ENCODE peak calls at places on chromosome 2, in ten cellular contexts. One of them, this sample, is unnamed. For H3K27me3, the result is how much of the 10 kb centered on the place peaks cover.

GRCh38 chr2:136185991-136186771 is 68.2 kb upstream of the CXCR4 start:
- DNase-seq in neural progenitor cell: no peak
- DNase-seq in body of pancreas: no peak
- DNase-seq in astrocyte: peak
- DNase-seq in stomach: no peak
- DNase-seq in upper lobe of right lung: no peak
- DNase-seq in brain microvascular endothelial cell: no peak
- DNase-seq in SK-N-SH: no peak
- DNase-seq in CD4-positive, alpha-beta T cell: no peak
- DNase-seq in CD8-positive, alpha-beta T cell: no peak
- DNase-seq in this sample: no peak

GRCh38 chr2:72821983-72822382 is 3.9 kb downstream of the EXOC6B start:
- DNase-seq in neural progenitor cell: no peak
- DNase-seq in body of pancreas: no peak
- DNase-seq in astrocyte: no peak
- DNase-seq in stomach: no peak
- DNase-seq in upper lobe of right lung: no peak
- DNase-seq in brain microvascular endothelial cell: no peak
- DNase-seq in SK-N-SH: no peak
- DNase-seq in CD4-positive, alpha-beta T cell: no peak
- DNase-seq in CD8-positive, alpha-beta T cell: no peak
- DNase-seq in this sample: no peak

GRCh38 chr2:146068051-146068450 is 1548.1 kb upstream of the ZEB2 start:
- DNase-seq in neural progenitor cell: no peak
- DNase-seq in body of pancreas: no peak
- DNase-seq in astrocyte: peak
- DNase-seq in stomach: no peak
- DNase-seq in upper lobe of right lung: no peak
- DNase-seq in brain microvascular endothelial cell: no peak
- DNase-seq in SK-N-SH: no peak
- DNase-seq in CD4-positive, alpha-beta T cell: no peak
- DNase-seq in CD8-positive, alpha-beta T cell: no peak
- DNase-seq in this sample: no peak

GRCh38 chr2:96917008-96917575 is 47.2 kb upstream of the SEMA4C start:
- DNase-seq in neural progenitor cell: no peak
- DNase-seq in body of pancreas: no peak
- DNase-seq in astrocyte: no peak
- DNase-seq in stomach: peak
- DNase-seq in upper lobe of right lung: no peak
- DNase-seq in brain microvascular endothelial cell: no peak
- DNase-seq in SK-N-SH: no peak
- DNase-seq in CD4-positive, alpha-beta T cell: no peak
- DNase-seq in CD8-positive, alpha-beta T cell: no peak
- DNase-seq in this sample: no peak

GRCh38 chr2:160041091-160041490 is 21.3 kb downstream of the PLA2R1 start:
- DNase-seq in neural progenitor cell: no peak
- DNase-seq in body of pancreas: no peak
- DNase-seq in astrocyte: no peak
- DNase-seq in stomach: no peak
- DNase-seq in upper lobe of right lung: no peak
- DNase-seq in brain microvascular endothelial cell: no peak
- DNase-seq in SK-N-SH: no peak
- DNase-seq in CD4-positive, alpha-beta T cell: no peak
- DNase-seq in CD8-positive, alpha-beta T cell: no peak
- DNase-seq in this sample: no peak

GRCh38 chr2:165787334-165787733 is 6.7 kb downstream of the GALNT3 start:
- DNase-seq in neural progenitor cell: no peak
- DNase-seq in body of pancreas: no peak
- DNase-seq in astrocyte: peak
- DNase-seq in stomach: no peak
- DNase-seq in upper lobe of right lung: no peak
- DNase-seq in brain microvascular endothelial cell: peak
- DNase-seq in SK-N-SH: no peak
- DNase-seq in CD4-positive, alpha-beta T cell: no peak
- DNase-seq in CD8-positive, alpha-beta T cell: no peak
- DNase-seq in this sample: no peak

GRCh38 chr2:233814063-233814435 is 35.9 kb downstream of the MROH2A start:
- DNase-seq in neural progenitor cell: peak
- DNase-seq in body of pancreas: peak
- DNase-seq in astrocyte: no peak
- DNase-seq in stomach: no peak
- DNase-seq in upper lobe of right lung: no peak
- DNase-seq in brain microvascular endothelial cell: peak
- DNase-seq in SK-N-SH: no peak
- DNase-seq in CD4-positive, alpha-beta T cell: no peak
- DNase-seq in CD8-positive, alpha-beta T cell: no peak
- DNase-seq in this sample: peak

GRCh38 chr2:114265256-114265655 is 177.2 kb upstream of the DPP10 start:
- DNase-seq in neural progenitor cell: no peak
- DNase-seq in body of pancreas: no peak
- DNase-seq in astrocyte: no peak
- DNase-seq in stomach: no peak
- DNase-seq in upper lobe of right lung: no peak
- DNase-seq in brain microvascular endothelial cell: no peak
- DNase-seq in SK-N-SH: no peak
- DNase-seq in CD4-positive, alpha-beta T cell: no peak
- DNase-seq in CD8-positive, alpha-beta T cell: no peak
- DNase-seq in this sample: no peak

GRCh38 chr2:69054431-69054830 is 41.5 kb downstream of the ANTXR1 start:
- DNase-seq in neural progenitor cell: no peak
- DNase-seq in body of pancreas: no peak
- DNase-seq in astrocyte: peak
- DNase-seq in stomach: no peak
- DNase-seq in upper lobe of right lung: no peak
- DNase-seq in brain microvascular endothelial cell: no peak
- DNase-seq in SK-N-SH: no peak
- DNase-seq in CD4-positive, alpha-beta T cell: no peak
- DNase-seq in CD8-positive, alpha-beta T cell: no peak
- DNase-seq in this sample: no peak

GRCh38 chr2:185222311-185222710 is 516.3 kb upstream of the FSIP2 start:
- DNase-seq in neural progenitor cell: no peak
- DNase-seq in body of pancreas: no peak
- DNase-seq in astrocyte: peak
- DNase-seq in stomach: no peak
- DNase-seq in upper lobe of right lung: no peak
- DNase-seq in brain microvascular endothelial cell: no peak
- DNase-seq in SK-N-SH: no peak
- DNase-seq in CD4-positive, alpha-beta T cell: no peak
- DNase-seq in CD8-positive, alpha-beta T cell: no peak
- DNase-seq in this sample: no peak

GRCh38 chr2:165083326-165083725 is 120.5 kb downstream of the SCN3A start:
- DNase-seq in neural progenitor cell: no peak
- DNase-seq in body of pancreas: no peak
- DNase-seq in astrocyte: no peak
- DNase-seq in stomach: no peak
- DNase-seq in upper lobe of right lung: no peak
- DNase-seq in brain microvascular endothelial cell: no peak
- DNase-seq in SK-N-SH: no peak
- DNase-seq in CD4-positive, alpha-beta T cell: no peak
- DNase-seq in CD8-positive, alpha-beta T cell: no peak
- DNase-seq in this sample: no peak

GRCh38 chr2:12965540-12966269 is 249.0 kb downstream of the TRIB2 start:
- DNase-seq in neural progenitor cell: no peak
- DNase-seq in body of pancreas: no peak
- DNase-seq in astrocyte: peak
- DNase-seq in stomach: no peak
- DNase-seq in upper lobe of right lung: no peak
- DNase-seq in brain microvascular endothelial cell: peak
- DNase-seq in SK-N-SH: peak
- DNase-seq in CD4-positive, alpha-beta T cell: no peak
- DNase-seq in CD8-positive, alpha-beta T cell: no peak
- DNase-seq in this sample: no peak

GRCh38 chr2:15920696-15921095 is 19.7 kb upstream of the MYCN start:
- DNase-seq in neural progenitor cell: no peak
- DNase-seq in body of pancreas: no peak
- DNase-seq in astrocyte: no peak
- DNase-seq in stomach: no peak
- DNase-seq in upper lobe of right lung: no peak
- DNase-seq in brain microvascular endothelial cell: no peak
- DNase-seq in SK-N-SH: no peak
- DNase-seq in CD4-positive, alpha-beta T cell: no peak
- DNase-seq in CD8-positive, alpha-beta T cell: no peak
- DNase-seq in this sample: peak

GRCh38 chr2:146604521-146604920 is 1240.3 kb upstream of the ACVR2A start:
- DNase-seq in neural progenitor cell: no peak
- DNase-seq in body of pancreas: no peak
- DNase-seq in astrocyte: no peak
- DNase-seq in stomach: no peak
- DNase-seq in upper lobe of right lung: no peak
- DNase-seq in brain microvascular endothelial cell: no peak
- DNase-seq in SK-N-SH: no peak
- DNase-seq in CD4-positive, alpha-beta T cell: no peak
- DNase-seq in CD8-positive, alpha-beta T cell: no peak
- DNase-seq in this sample: no peak

GRCh38 chr2:9806298-9806610 is 37.0 kb upstream of the TAF1B start:
- DNase-seq in neural progenitor cell: no peak
- DNase-seq in body of pancreas: no peak
- DNase-seq in astrocyte: no peak
- DNase-seq in stomach: peak
- DNase-seq in upper lobe of right lung: no peak
- DNase-seq in brain microvascular endothelial cell: no peak
- DNase-seq in SK-N-SH: no peak
- DNase-seq in CD4-positive, alpha-beta T cell: no peak
- DNase-seq in CD8-positive, alpha-beta T cell: no peak
- DNase-seq in this sample: peak

GRCh38 chr2:143575340-143575739 is 446.1 kb downstream of the ARHGAP15 start:
- DNase-seq in neural progenitor cell: peak
- DNase-seq in body of pancreas: no peak
- DNase-seq in astrocyte: no peak
- DNase-seq in stomach: no peak
- DNase-seq in upper lobe of right lung: no peak
- DNase-seq in brain microvascular endothelial cell: no peak
- DNase-seq in SK-N-SH: no peak
- DNase-seq in CD4-positive, alpha-beta T cell: no peak
- DNase-seq in CD8-positive, alpha-beta T cell: no peak
- DNase-seq in this sample: no peak

GRCh38 chr2:105143094-105143466 is 98.5 kb upstream of the GPR45 start:
- DNase-seq in neural progenitor cell: no peak
- DNase-seq in body of pancreas: no peak
- DNase-seq in astrocyte: no peak
- DNase-seq in stomach: no peak
- DNase-seq in upper lobe of right lung: no peak
- DNase-seq in brain microvascular endothelial cell: no peak
- DNase-seq in SK-N-SH: no peak
- DNase-seq in CD4-positive, alpha-beta T cell: no peak
- DNase-seq in CD8-positive, alpha-beta T cell: no peak
- DNase-seq in this sample: no peak
- H3K27me3 ChIP-seq in neural progenitor cell: under half
- H3K27me3 ChIP-seq in body of pancreas: under half
- H3K27me3 ChIP-seq in astrocyte: under half
- H3K27me3 ChIP-seq in stomach: half or more
- H3K27me3 ChIP-seq in upper lobe of right lung: under half
- H3K27me3 ChIP-seq in brain microvascular endothelial cell: under half
- H3K27me3 ChIP-seq in SK-N-SH: under half
- H3K27me3 ChIP-seq in CD4-positive, alpha-beta T cell: under half
- H3K27me3 ChIP-seq in CD8-positive, alpha-beta T cell: under half
- H3K27me3 ChIP-seq in this sample: half or more

GRCh38 chr2:110851531-110851930 is 119.2 kb downstream of the ACOXL start:
- DNase-seq in neural progenitor cell: no peak
- DNase-seq in body of pancreas: no peak
- DNase-seq in astrocyte: no peak
- DNase-seq in stomach: no peak
- DNase-seq in upper lobe of right lung: no peak
- DNase-seq in brain microvascular endothelial cell: no peak
- DNase-seq in SK-N-SH: no peak
- DNase-seq in CD4-positive, alpha-beta T cell: no peak
- DNase-seq in CD8-positive, alpha-beta T cell: no peak
- DNase-seq in this sample: no peak

GRCh38 chr2:110853516-110853915 is 121.1 kb downstream of the ACOXL start:
- DNase-seq in neural progenitor cell: peak
- DNase-seq in body of pancreas: no peak
- DNase-seq in astrocyte: no peak
- DNase-seq in stomach: peak
- DNase-seq in upper lobe of right lung: no peak
- DNase-seq in brain microvascular endothelial cell: peak
- DNase-seq in SK-N-SH: no peak
- DNase-seq in CD4-positive, alpha-beta T cell: peak
- DNase-seq in CD8-positive, alpha-beta T cell: peak
- DNase-seq in this sample: peak

GRCh38 chr2:110852051-110852450 is 119.7 kb downstream of the ACOXL start:
- DNase-seq in neural progenitor cell: no peak
- DNase-seq in body of pancreas: no peak
- DNase-seq in astrocyte: no peak
- DNase-seq in stomach: no peak
- DNase-seq in upper lobe of right lung: no peak
- DNase-seq in brain microvascular endothelial cell: no peak
- DNase-seq in SK-N-SH: no peak
- DNase-seq in CD4-positive, alpha-beta T cell: no peak
- DNase-seq in CD8-positive, alpha-beta T cell: no peak
- DNase-seq in this sample: no peak

GRCh38 chr2:110854355-110855081 is 122.1 kb downstream of the ACOXL start:
- DNase-seq in neural progenitor cell: no peak
- DNase-seq in body of pancreas: no peak
- DNase-seq in astrocyte: no peak
- DNase-seq in stomach: no peak
- DNase-seq in upper lobe of right lung: no peak
- DNase-seq in brain microvascular endothelial cell: no peak
- DNase-seq in SK-N-SH: no peak
- DNase-seq in CD4-positive, alpha-beta T cell: no peak
- DNase-seq in CD8-positive, alpha-beta T cell: no peak
- DNase-seq in this sample: peak

GRCh38 chr2:110852541-110853263 is 120.3 kb downstream of the ACOXL start:
- DNase-seq in neural progenitor cell: no peak
- DNase-seq in body of pancreas: no peak
- DNase-seq in astrocyte: no peak
- DNase-seq in stomach: no peak
- DNase-seq in upper lobe of right lung: no peak
- DNase-seq in brain microvascular endothelial cell: no peak
- DNase-seq in SK-N-SH: no peak
- DNase-seq in CD4-positive, alpha-beta T cell: no peak
- DNase-seq in CD8-positive, alpha-beta T cell: peak
- DNase-seq in this sample: no peak
- H3K27ac ChIP-seq in neural progenitor cell: no peak
- H3K27ac ChIP-seq in body of pancreas: no peak
- H3K27ac ChIP-seq in astrocyte: no peak
- H3K27ac ChIP-seq in stomach: no peak
- H3K27ac ChIP-seq in upper lobe of right lung: no peak
- H3K27ac ChIP-seq in brain microvascular endothelial cell: no peak
- H3K27ac ChIP-seq in SK-N-SH: no peak
- H3K27ac ChIP-seq in CD4-positive, alpha-beta T cell: peak
- H3K27ac ChIP-seq in CD8-positive, alpha-beta T cell: no peak
- H3K27ac ChIP-seq in this sample: no peak

GRCh38 chr2:240914645-240915525 is 8.7 kb downstream of the CROCC2 start:
- DNase-seq in neural progenitor cell: no peak
- DNase-seq in body of pancreas: no peak
- DNase-seq in astrocyte: no peak
- DNase-seq in stomach: no peak
- DNase-seq in upper lobe of right lung: no peak
- DNase-seq in brain microvascular endothelial cell: no peak
- DNase-seq in SK-N-SH: no peak
- DNase-seq in CD4-positive, alpha-beta T cell: no peak
- DNase-seq in CD8-positive, alpha-beta T cell: no peak
- DNase-seq in this sample: no peak
- TF ChIP-seq CTCF in neural progenitor cell: peak
- TF ChIP-seq CTCF in body of pancreas: no peak
- TF ChIP-seq CTCF in astrocyte: no peak
- TF ChIP-seq CTCF in stomach: peak
- TF ChIP-seq CTCF in upper lobe of right lung: peak
- TF ChIP-seq CTCF in brain microvascular endothelial cell: no peak
- TF ChIP-seq CTCF in SK-N-SH: no peak
- TF ChIP-seq CTCF in CD4-positive, alpha-beta T cell: no peak
- TF ChIP-seq CTCF in CD8-positive, alpha-beta T cell: peak
- TF ChIP-seq CTCF in this sample: no peak

GRCh38 chr2:240205348-240205747 is 64.9 kb upstream of the OTOS start:
- DNase-seq in neural progenitor cell: peak
- DNase-seq in body of pancreas: no peak
- DNase-seq in astrocyte: peak
- DNase-seq in stomach: no peak
- DNase-seq in upper lobe of right lung: peak
- DNase-seq in brain microvascular endothelial cell: peak
- DNase-seq in SK-N-SH: no peak
- DNase-seq in CD4-positive, alpha-beta T cell: no peak
- DNase-seq in CD8-positive, alpha-beta T cell: no peak
- DNase-seq in this sample: peak
- H3K27me3 ChIP-seq in neural progenitor cell: under half
- H3K27me3 ChIP-seq in body of pancreas: under half
- H3K27me3 ChIP-seq in astrocyte: under half
- H3K27me3 ChIP-seq in stomach: half or more
- H3K27me3 ChIP-seq in upper lobe of right lung: under half
- H3K27me3 ChIP-seq in brain microvascular endothelial cell: under half
- H3K27me3 ChIP-seq in SK-N-SH: under half
- H3K27me3 ChIP-seq in CD4-positive, alpha-beta T cell: under half
- H3K27me3 ChIP-seq in CD8-positive, alpha-beta T cell: under half
- H3K27me3 ChIP-seq in this sample: under half